ENCODE peak calls at places on chromosomes 11 and 22, in five cellular contexts. D, B, A, S and T are unnamed samples.

GRCh38 chr11:117766576-117766975 is 30.4 kb downstream of the DSCAML1 start:
- DNase-seq in D (no peak), S (no peak), B (no peak), A (no peak), T (no peak)

GRCh38 chr11:66568124-66568916 is at the start of gene CTSF:
- DNase-seq in B (peak; percentile 83), A (peak; percentile 83), S (peak; percentile 85), D (peak; percentile 64), T (peak; percentile 72)

GRCh38 chr11:6474423-6474792 is 667 bp upstream of the TRIM3 start:
- DNase-seq in A (no peak), S (no peak), D (no peak), B (no peak), T (no peak)

GRCh38 chr11:122595246-122595645 is 60.3 kb upstream of the UBASH3B start:
- DNase-seq in S (no peak), A (no peak), B (no peak), D (no peak), T (no peak)

GRCh38 chr11:1341928-1342524 is 32.6 kb upstream of the TOLLIP start:
- DNase-seq in A (no peak), B (peak; percentile 68), S (no peak), D (no peak), T (no peak)

GRCh38 chr11:85182437-85183109 is 444.6 kb downstream of the DLG2 start:
- DNase-seq in D (no peak), S (no peak), B (peak; percentile 57), A (no peak), T (peak; percentile 59)

GRCh38 chr11:16825091-16825490 is 86.6 kb downstream of the C11orf58 start:
- DNase-seq in A (no peak), D (no peak), S (no peak), B (no peak), T (no peak)

GRCh38 chr11:48036011-48036410 is 55.7 kb downstream of the PTPRJ start:
- DNase-seq in D (no peak), B (no peak), A (no peak), S (no peak), T (no peak)

GRCh38 chr22:37409557-37409956 is 17.7 kb downstream of the ELFN2 start:
- DNase-seq in S (no peak), A (no peak), D (no peak), B (no peak), T (no peak)

DNA sequence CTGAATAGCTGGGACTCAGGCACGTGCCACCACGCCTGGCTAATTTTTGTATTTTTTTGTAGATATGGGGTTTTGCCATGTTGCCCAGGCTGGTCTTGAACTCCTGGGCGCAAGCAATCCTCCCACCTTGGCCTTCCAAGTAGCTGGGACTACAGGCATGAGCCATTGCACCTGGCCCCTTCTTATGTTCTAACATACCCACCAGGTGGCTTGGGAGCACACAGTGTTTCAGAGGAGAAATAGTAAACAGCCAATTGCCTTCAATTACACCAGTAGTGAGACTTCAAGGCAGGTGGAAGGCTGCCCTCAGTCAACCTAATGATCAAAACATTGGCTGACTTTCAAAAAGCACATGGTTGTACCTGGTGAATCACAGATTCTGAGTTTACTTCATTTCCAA is 167.2 kb downstream of the SWAP70 start:
- DNase-seq in D (no peak), B (no peak), S (no peak), A (no peak), T (no peak)
- TF ChIP-seq CTCF in D (no peak), B (no peak), S (no peak), A (no peak), T (no peak)

GRCh38 chr11:74232316-74232950 is 61.3 kb downstream of the PPME1 start:
- DNase-seq in A (no peak), S (no peak), D (no peak), B (no peak), T (no peak)

GRCh38 chr11:74238243-74238642 is 67.2 kb downstream of the PPME1 start:
- DNase-seq in B (no peak), A (no peak), S (no peak), D (no peak), T (no peak)

GRCh38 chr11:74233683-74234082 is 62.6 kb downstream of the PPME1 start:
- DNase-seq in A (no peak), D (no peak), B (no peak), S (no peak), T (no peak)

GRCh38 chr11:74237541-74237940 is 66.5 kb downstream of the PPME1 start:
- DNase-seq in A (no peak), D (no peak), B (no peak), S (no peak), T (no peak)

DNA sequence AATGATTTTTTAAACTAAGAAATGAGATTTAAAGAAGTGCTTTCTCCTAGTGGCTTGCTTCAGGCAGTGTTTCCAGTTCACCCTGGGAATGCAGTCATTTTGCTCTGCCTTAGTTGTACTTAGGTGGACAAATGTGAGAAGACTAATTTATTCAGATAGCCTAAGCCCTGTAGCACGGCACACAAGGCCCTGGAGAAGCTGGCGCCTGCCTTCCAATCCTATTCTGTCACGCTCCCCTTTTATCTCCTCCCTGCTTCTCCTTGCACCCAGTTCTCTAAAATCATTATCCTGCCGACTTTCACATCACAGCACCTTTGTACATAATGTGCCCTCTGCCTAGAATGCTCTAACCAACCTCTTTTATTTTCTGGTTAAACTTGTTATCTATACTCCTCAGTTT is 64.0 kb downstream of the PPME1 start:
- DNase-seq in B (no peak), D (no peak), S (no peak), A (no peak), T (no peak)
- H3K4me3 ChIP-seq in B (no peak overlapping the region), D (no peak overlapping the region), S (no peak overlapping the region), A (no peak overlapping the region), T (no peak overlapping the region)

DNA sequence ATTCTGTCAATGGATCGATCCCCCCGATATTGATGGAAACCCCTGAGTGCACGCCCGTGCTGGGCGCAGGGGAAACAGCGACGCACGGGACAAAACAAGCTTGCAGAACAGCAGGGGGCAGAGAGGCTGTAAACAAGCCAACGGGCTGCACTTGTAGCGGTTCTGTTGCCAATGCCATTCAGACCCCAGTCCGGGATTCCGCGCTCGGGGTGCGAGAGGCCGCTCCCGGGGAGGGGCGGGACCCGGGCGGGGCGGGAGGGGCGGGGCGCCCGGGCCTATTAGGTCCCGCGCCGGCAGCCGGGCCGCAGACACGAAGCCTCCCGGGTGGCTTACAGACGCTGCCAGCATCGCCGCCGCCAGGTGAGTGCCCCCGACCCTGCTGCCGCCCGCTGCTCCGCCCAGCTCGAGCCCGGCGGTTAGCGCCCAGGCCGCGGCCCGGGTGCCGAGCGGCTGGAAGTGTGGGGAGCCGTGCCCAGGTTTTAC is at the start of gene BIK:
- DNase-seq in S (peak; percentile 47), A (peak; percentile 27), B (peak; percentile 41), D (peak; percentile 67), T (no peak)
- TF ChIP-seq CTCF in S (peak; percentile 19), A (no peak), B (no peak), D (peak; percentile 48), T (peak; percentile 8)

DNA sequence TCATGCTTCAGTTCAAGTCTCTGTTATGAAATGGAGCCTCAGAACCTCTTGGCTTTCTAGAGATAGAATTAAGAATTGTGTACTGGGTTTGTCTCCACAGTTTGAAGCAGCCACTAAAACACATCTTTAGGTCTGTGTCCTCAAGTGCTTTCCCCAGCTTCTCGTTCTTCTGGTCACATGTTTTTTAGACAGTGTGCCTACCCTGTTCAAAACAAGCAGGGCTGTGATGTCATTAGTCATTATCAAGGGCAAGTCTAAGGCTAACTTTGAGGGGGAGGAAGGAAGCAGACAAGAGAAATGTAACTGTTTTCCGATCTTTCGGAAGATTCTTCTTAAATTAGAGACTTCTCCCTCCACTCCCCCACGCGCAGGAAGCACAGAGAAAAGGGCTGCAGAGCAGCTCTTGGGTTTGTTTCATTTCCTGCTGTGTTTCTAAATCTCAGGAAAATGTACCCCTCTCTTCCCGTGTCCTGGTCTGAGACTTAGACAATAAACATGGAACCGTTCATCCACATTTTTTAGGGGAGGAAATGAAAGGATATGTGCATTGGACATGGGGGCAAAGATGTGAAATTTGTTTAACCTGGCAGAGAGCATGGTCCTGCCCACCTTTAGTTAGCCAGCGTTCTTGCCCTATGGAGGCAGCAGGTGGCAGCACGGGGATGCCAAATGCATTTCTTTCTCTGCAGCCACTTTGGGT is 3.1 kb downstream of the AKIP1 start:
- DNase-seq in B (peak; percentile 29), D (no peak), S (peak; percentile 57), A (peak; percentile 36), T (peak; percentile 41)
- H3K4me3 ChIP-seq in B (no peak overlapping the region), D (no peak overlapping the region), S (no peak overlapping the region), A (peak overlapping the region; percentile 20), T (peak overlapping the region; percentile 7)

GRCh38 chr11:82494988-82495432 is 238.7 kb downstream of the FAM181B start:
- DNase-seq in B (peak; percentile 10), S (no peak), A (no peak), D (no peak), T (no peak)
- TF ChIP-seq CTCF in B (no peak), S (no peak), A (no peak), D (peak; percentile 54), T (peak; percentile 4)

GRCh38 chr11:103849366-103849765 is 187.1 kb upstream of the DDI1 start:
- DNase-seq in B (no peak), S (no peak), D (no peak), A (no peak), T (no peak)
- H3K4me3 ChIP-seq in B (no peak overlapping the region), S (no peak overlapping the region), D (no peak overlapping the region), A (no peak overlapping the region), T (no peak overlapping the region)